ENCODE peak calls at places on chromosome 9, in seven cellular contexts. One of them, this sample, is unnamed.

GRCh38 chr9:76985581-76985980 is 33.9 kb upstream of the FOXB2 start:
- DNase-seq in GM12891: no peak
- DNase-seq in transverse colon: no peak
- DNase-seq in K562: no peak
- DNase-seq in endothelial cell of umbilical vein: no peak
- DNase-seq in sigmoid colon: no peak
- DNase-seq in stomach: no peak
- DNase-seq in this sample: no peak

GRCh38 chr9:112180387-112180881 is 5.3 kb upstream of the SUSD1 start:
- DNase-seq in stomach: no peak
- DNase-seq in transverse colon: no peak
- DNase-seq in GM12891: no peak
- DNase-seq in endothelial cell of umbilical vein: no peak
- DNase-seq in K562: peak
- DNase-seq in sigmoid colon: no peak
- DNase-seq in this sample: no peak

GRCh38 chr9:121765021-121765950 is 113.9 kb downstream of the DAB2IP start:
- DNase-seq in endothelial cell of umbilical vein: peak
- DNase-seq in K562: no peak
- DNase-seq in transverse colon: peak
- DNase-seq in sigmoid colon: peak
- DNase-seq in GM12891: no peak
- DNase-seq in stomach: peak
- DNase-seq in this sample: peak

GRCh38 chr9:83569326-83569725 is 31.1 kb upstream of the FRMD3 start:
- DNase-seq in sigmoid colon: no peak
- DNase-seq in GM12891: no peak
- DNase-seq in K562: no peak
- DNase-seq in stomach: no peak
- DNase-seq in endothelial cell of umbilical vein: no peak
- DNase-seq in transverse colon: no peak
- DNase-seq in this sample: no peak

GRCh38 chr9:120708526-120709224 is 5.6 kb downstream of the MEGF9 start:
- DNase-seq in K562: no peak
- DNase-seq in GM12891: no peak
- DNase-seq in endothelial cell of umbilical vein: no peak
- DNase-seq in stomach: no peak
- DNase-seq in sigmoid colon: no peak
- DNase-seq in transverse colon: no peak
- DNase-seq in this sample: no peak

GRCh38 chr9:71302776-71303175 is 181.4 kb upstream of the TRPM3 start:
- DNase-seq in stomach: no peak
- DNase-seq in K562: no peak
- DNase-seq in endothelial cell of umbilical vein: no peak
- DNase-seq in sigmoid colon: no peak
- DNase-seq in transverse colon: no peak
- DNase-seq in GM12891: no peak
- DNase-seq in this sample: no peak

GRCh38 chr9:113589890-113590289 is 126.4 kb downstream of the RGS3 start:
- DNase-seq in K562: no peak
- DNase-seq in transverse colon: no peak
- DNase-seq in endothelial cell of umbilical vein: peak
- DNase-seq in stomach: no peak
- DNase-seq in GM12891: no peak
- DNase-seq in sigmoid colon: peak
- DNase-seq in this sample: no peak

GRCh38 chr9:14190240-14190639 is 123.7 kb downstream of the NFIB start:
- DNase-seq in transverse colon: no peak
- DNase-seq in GM12891: no peak
- DNase-seq in sigmoid colon: no peak
- DNase-seq in stomach: no peak
- DNase-seq in K562: no peak
- DNase-seq in endothelial cell of umbilical vein: no peak
- DNase-seq in this sample: no peak

GRCh38 chr9:15936316-15936869 is 383.6 kb downstream of the CCDC171 start:
- DNase-seq in GM12891: no peak
- DNase-seq in endothelial cell of umbilical vein: peak
- DNase-seq in K562: no peak
- DNase-seq in stomach: no peak
- DNase-seq in transverse colon: no peak
- DNase-seq in sigmoid colon: no peak
- DNase-seq in this sample: no peak

GRCh38 chr9:3330792-3331420 is 194.9 kb downstream of the RFX3 start:
- DNase-seq in endothelial cell of umbilical vein: no peak
- DNase-seq in sigmoid colon: no peak
- DNase-seq in transverse colon: no peak
- DNase-seq in stomach: no peak
- DNase-seq in K562: no peak
- DNase-seq in GM12891: no peak
- DNase-seq in this sample: no peak

GRCh38 chr9:137506274-137506673 is 43.9 kb downstream of the PNPLA7 start:
- DNase-seq in stomach: peak
- DNase-seq in transverse colon: no peak
- DNase-seq in K562: no peak
- DNase-seq in sigmoid colon: peak
- DNase-seq in GM12891: no peak
- DNase-seq in endothelial cell of umbilical vein: no peak
- DNase-seq in this sample: no peak

GRCh38 chr9:113854310-113854709 is 21.8 kb upstream of the ZNF618 start:
- DNase-seq in sigmoid colon: no peak
- DNase-seq in GM12891: no peak
- DNase-seq in transverse colon: no peak
- DNase-seq in endothelial cell of umbilical vein: no peak
- DNase-seq in stomach: no peak
- DNase-seq in K562: no peak
- DNase-seq in this sample: no peak

GRCh38 chr9:137148661-137149060 is 9.7 kb downstream of the GRIN1 start:
- DNase-seq in endothelial cell of umbilical vein: no peak
- DNase-seq in transverse colon: no peak
- DNase-seq in GM12891: no peak
- DNase-seq in K562: no peak
- DNase-seq in stomach: no peak
- DNase-seq in sigmoid colon: no peak
- DNase-seq in this sample: no peak

GRCh38 chr9:3887121-3887797 is 361.5 kb upstream of the RFX3 start:
- DNase-seq in stomach: no peak
- DNase-seq in sigmoid colon: no peak
- DNase-seq in K562: no peak
- DNase-seq in GM12891: no peak
- DNase-seq in endothelial cell of umbilical vein: no peak
- DNase-seq in transverse colon: no peak
- DNase-seq in this sample: no peak

GRCh38 chr9:17969232-17969631 is 390.4 kb downstream of the SH3GL2 start:
- DNase-seq in transverse colon: no peak
- DNase-seq in stomach: no peak
- DNase-seq in endothelial cell of umbilical vein: no peak
- DNase-seq in GM12891: no peak
- DNase-seq in sigmoid colon: no peak
- DNase-seq in K562: no peak
- DNase-seq in this sample: no peak

GRCh38 chr9:129333961-129334743 is 156.1 kb upstream of the IER5L start:
- DNase-seq in endothelial cell of umbilical vein: peak
- DNase-seq in stomach: peak
- DNase-seq in GM12891: no peak
- DNase-seq in K562: peak
- DNase-seq in transverse colon: peak
- DNase-seq in sigmoid colon: peak
- DNase-seq in this sample: peak
- TF ChIP-seq POLR2AphosphoS5 in endothelial cell of umbilical vein: no peak
- TF ChIP-seq POLR2AphosphoS5 in stomach: peak
- TF ChIP-seq POLR2AphosphoS5 in GM12891: no peak
- TF ChIP-seq POLR2AphosphoS5 in K562: no peak
- TF ChIP-seq POLR2AphosphoS5 in transverse colon: peak
- TF ChIP-seq POLR2AphosphoS5 in sigmoid colon: peak
- TF ChIP-seq POLR2AphosphoS5 in this sample: peak

GRCh38 chr9:109013678-109014145 is 413 bp upstream of the CTNNAL1 start:
- DNase-seq in transverse colon: no peak
- DNase-seq in endothelial cell of umbilical vein: no peak
- DNase-seq in sigmoid colon: no peak
- DNase-seq in stomach: no peak
- DNase-seq in K562: no peak
- DNase-seq in GM12891: no peak
- DNase-seq in this sample: no peak

GRCh38 chr9:109014267-109015025 is 1.1 kb upstream of the CTNNAL1 start:
- DNase-seq in K562: no peak
- DNase-seq in GM12891: no peak
- DNase-seq in transverse colon: peak
- DNase-seq in sigmoid colon: no peak
- DNase-seq in stomach: no peak
- DNase-seq in endothelial cell of umbilical vein: peak
- DNase-seq in this sample: no peak

GRCh38 chr9:109012876-109013677 is at the start of gene CTNNAL1:
- DNase-seq in transverse colon: peak
- DNase-seq in endothelial cell of umbilical vein: peak
- DNase-seq in sigmoid colon: peak
- DNase-seq in GM12891: peak
- DNase-seq in stomach: peak
- DNase-seq in K562: peak
- DNase-seq in this sample: peak

GRCh38 chr9:109010676-109011655 is 2.3 kb downstream of the CTNNAL1 start:
- DNase-seq in transverse colon: peak
- DNase-seq in endothelial cell of umbilical vein: peak
- DNase-seq in GM12891: no peak
- DNase-seq in stomach: no peak
- DNase-seq in K562: peak
- DNase-seq in sigmoid colon: no peak
- DNase-seq in this sample: no peak

GRCh38 chr9:109012009-109012875 is 1.1 kb downstream of the CTNNAL1 start:
- DNase-seq in stomach: peak
- DNase-seq in endothelial cell of umbilical vein: peak
- DNase-seq in sigmoid colon: peak
- DNase-seq in GM12891: peak
- DNase-seq in K562: peak
- DNase-seq in transverse colon: peak
- DNase-seq in this sample: peak
- TF ChIP-seq POLR2AphosphoS5 in stomach: peak
- TF ChIP-seq POLR2AphosphoS5 in endothelial cell of umbilical vein: no peak
- TF ChIP-seq POLR2AphosphoS5 in sigmoid colon: peak
- TF ChIP-seq POLR2AphosphoS5 in GM12891: no peak
- TF ChIP-seq POLR2AphosphoS5 in K562: no peak
- TF ChIP-seq POLR2AphosphoS5 in transverse colon: no peak
- TF ChIP-seq POLR2AphosphoS5 in this sample: no peak

GRCh38 chr9:20379804-20380225 is 242.5 kb downstream of the MLLT3 start:
- DNase-seq in K562: no peak
- DNase-seq in sigmoid colon: no peak
- DNase-seq in GM12891: no peak
- DNase-seq in endothelial cell of umbilical vein: no peak
- DNase-seq in stomach: no peak
- DNase-seq in transverse colon: no peak
- DNase-seq in this sample: no peak

GRCh38 chr9:20376042-20376441 is 246.3 kb downstream of the MLLT3 start:
- DNase-seq in K562: no peak
- DNase-seq in GM12891: no peak
- DNase-seq in endothelial cell of umbilical vein: no peak
- DNase-seq in transverse colon: no peak
- DNase-seq in stomach: no peak
- DNase-seq in sigmoid colon: no peak
- DNase-seq in this sample: no peak

GRCh38 chr9:20373263-20373662 is 249.0 kb downstream of the MLLT3 start:
- DNase-seq in GM12891: no peak
- DNase-seq in stomach: no peak
- DNase-seq in transverse colon: no peak
- DNase-seq in sigmoid colon: no peak
- DNase-seq in endothelial cell of umbilical vein: no peak
- DNase-seq in K562: no peak
- DNase-seq in this sample: no peak

GRCh38 chr9:20378851-20379250 is 243.4 kb downstream of the MLLT3 start:
- DNase-seq in K562: no peak
- DNase-seq in sigmoid colon: no peak
- DNase-seq in GM12891: no peak
- DNase-seq in transverse colon: no peak
- DNase-seq in stomach: no peak
- DNase-seq in endothelial cell of umbilical vein: no peak
- DNase-seq in this sample: no peak

GRCh38 chr9:20376780-20377179 is 245.5 kb downstream of the MLLT3 start:
- DNase-seq in endothelial cell of umbilical vein: peak
- DNase-seq in sigmoid colon: no peak
- DNase-seq in stomach: no peak
- DNase-seq in transverse colon: no peak
- DNase-seq in GM12891: no peak
- DNase-seq in K562: no peak
- DNase-seq in this sample: no peak
- TF ChIP-seq POLR2AphosphoS5 in endothelial cell of umbilical vein: no peak
- TF ChIP-seq POLR2AphosphoS5 in sigmoid colon: no peak
- TF ChIP-seq POLR2AphosphoS5 in stomach: no peak
- TF ChIP-seq POLR2AphosphoS5 in transverse colon: no peak
- TF ChIP-seq POLR2AphosphoS5 in GM12891: no peak
- TF ChIP-seq POLR2AphosphoS5 in K562: no peak
- TF ChIP-seq POLR2AphosphoS5 in this sample: no peak

GRCh38 chr9:36158122-36158521 is 11.1 kb upstream of the CCIN start:
- DNase-seq in GM12891: no peak
- DNase-seq in stomach: no peak
- DNase-seq in K562: no peak
- DNase-seq in sigmoid colon: no peak
- DNase-seq in endothelial cell of umbilical vein: no peak
- DNase-seq in transverse colon: no peak
- DNase-seq in this sample: no peak
- TF ChIP-seq POLR2AphosphoS5 in GM12891: no peak
- TF ChIP-seq POLR2AphosphoS5 in stomach: no peak
- TF ChIP-seq POLR2AphosphoS5 in K562: no peak
- TF ChIP-seq POLR2AphosphoS5 in sigmoid colon: peak
- TF ChIP-seq POLR2AphosphoS5 in endothelial cell of umbilical vein: no peak
- TF ChIP-seq POLR2AphosphoS5 in transverse colon: no peak
- TF ChIP-seq POLR2AphosphoS5 in this sample: no peak

DNA sequence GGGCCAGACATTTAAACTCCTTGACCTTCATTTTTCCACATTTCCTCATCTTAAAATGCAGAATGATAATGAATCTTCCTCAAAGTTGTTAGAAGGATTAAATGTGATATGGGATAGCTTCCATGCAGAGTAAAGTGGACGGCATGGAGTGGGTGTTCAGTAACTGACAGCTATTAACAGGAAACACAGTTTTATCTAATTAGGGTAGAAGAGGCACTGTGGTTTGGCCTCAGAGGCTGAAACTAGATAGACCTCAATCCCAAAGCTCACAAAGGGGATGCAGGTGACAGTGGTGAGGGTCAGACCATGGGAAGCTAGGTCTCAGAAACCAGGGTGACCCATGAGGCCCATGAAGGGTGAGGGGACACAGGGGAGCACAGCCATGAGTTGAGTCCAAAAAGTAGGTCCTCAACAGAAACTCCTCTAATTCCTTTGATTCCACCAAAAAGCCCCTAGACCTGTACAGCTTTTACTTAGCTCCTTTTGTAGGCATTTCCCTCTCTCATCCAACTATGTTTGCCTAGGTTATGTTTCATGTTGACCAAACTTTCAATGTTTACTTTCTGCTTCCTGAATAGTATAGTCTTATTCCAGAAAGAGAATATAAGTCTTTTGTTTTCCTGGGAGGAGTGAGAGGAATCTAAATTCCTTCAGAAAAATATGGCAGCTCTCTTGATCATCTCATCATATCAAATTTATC is 27.9 kb upstream of the GLDC start:
- DNase-seq in K562: no peak
- DNase-seq in stomach: no peak
- DNase-seq in transverse colon: no peak
- DNase-seq in endothelial cell of umbilical vein: no peak
- DNase-seq in sigmoid colon: no peak
- DNase-seq in GM12891: no peak
- DNase-seq in this sample: no peak
- TF ChIP-seq POLR2AphosphoS5 in K562: no peak
- TF ChIP-seq POLR2AphosphoS5 in stomach: no peak
- TF ChIP-seq POLR2AphosphoS5 in transverse colon: no peak
- TF ChIP-seq POLR2AphosphoS5 in endothelial cell of umbilical vein: no peak
- TF ChIP-seq POLR2AphosphoS5 in sigmoid colon: no peak
- TF ChIP-seq POLR2AphosphoS5 in GM12891: no peak
- TF ChIP-seq POLR2AphosphoS5 in this sample: no peak

GRCh38 chr9:89165880-89166279 is 12.7 kb downstream of the SHC3 start:
- DNase-seq in transverse colon: no peak
- DNase-seq in sigmoid colon: no peak
- DNase-seq in endothelial cell of umbilical vein: no peak
- DNase-seq in GM12891: no peak
- DNase-seq in stomach: no peak
- DNase-seq in K562: no peak
- DNase-seq in this sample: no peak
- TF ChIP-seq POLR2AphosphoS5 in transverse colon: no peak
- TF ChIP-seq POLR2AphosphoS5 in sigmoid colon: no peak
- TF ChIP-seq POLR2AphosphoS5 in endothelial cell of umbilical vein: no peak
- TF ChIP-seq POLR2AphosphoS5 in GM12891: no peak
- TF ChIP-seq POLR2AphosphoS5 in stomach: no peak
- TF ChIP-seq POLR2AphosphoS5 in K562: no peak
- TF ChIP-seq POLR2AphosphoS5 in this sample: no peak

This sample was measured in breast epithelium.